ENCODE peak calls at places on chromosomes 4 and X, in four cellular contexts. V is nucleus accumbens, K is non-pigmented ciliary epithelial cell, B is NCI-H1092 treated with DMSO at 0.1 percent for 48 hours. I is an unnamed sample.

GRCh38 chr4:12172198-12172970 is 743.7 kb upstream of the HS3ST1 start:
- DNase-seq in V (no peak), K (no peak), B (no peak), I (no peak)

GRCh38 chrX:40021647-40022046 is 76.1 kb downstream of the BCOR start:
- DNase-seq in V (no peak), K (no peak), B (no peak), I (no peak)

GRCh38 chr4:70778888-70779422 is 57.2 kb downstream of the RUFY3 start:
- DNase-seq in V (no peak), K (peak; percentile 38), B (no peak), I (no peak)

GRCh38 chrX:146224442-146224841 is 406.8 kb downstream of the SLITRK2 start:
- DNase-seq in V (no peak), K (no peak), B (peak; percentile 38), I (no peak)

GRCh38 chrX:102604327-102604726 is 5.0 kb downstream of the ARMCX5 start:
- DNase-seq in V (no peak), K (no peak), B (no peak), I (peak; percentile 19)

GRCh38 chr4:1378559-1379231 is 27.5 kb downstream of the NKX1-1 start:
- DNase-seq in V (no peak), K (no peak), B (no peak), I (no peak)

GRCh38 chr4:187656953-187657352 is 338.6 kb upstream of the ZFP42 start:
- DNase-seq in V (no peak), K (no peak), B (no peak), I (no peak)

GRCh38 chr4:23962462-23962861 is 72.6 kb upstream of the PPARGC1A start:
- DNase-seq in V (no peak), K (no peak), B (peak; percentile 28), I (no peak)

GRCh38 chr4:115249808-115250207 is 136.4 kb upstream of the NDST4 start:
- DNase-seq in V (no peak), K (peak; percentile 9), B (no peak), I (no peak)

GRCh38 chrX:102085706-102086105 is 39.8 kb upstream of the TCEAL2 start:
- DNase-seq in V (no peak), K (no peak), B (no peak), I (no peak)

GRCh38 chr4:25347971-25348370 is 29.1 kb upstream of the ANAPC4 start:
- DNase-seq in V (no peak), K (no peak), B (no peak), I (no peak)

GRCh38 chr4:146098397-146098796 is 77.1 kb upstream of the LSM6 start:
- DNase-seq in V (no peak), K (no peak), B (no peak), I (no peak)

GRCh38 chr4:182886768-182887167 is 30.4 kb downstream of the DCTD start:
- DNase-seq in V (no peak), K (no peak), B (no peak), I (no peak)

GRCh38 chr4:113248320-113248719 is 198.9 kb downstream of the ANK2 start:
- DNase-seq in V (no peak), K (no peak), B (no peak), I (no peak)

GRCh38 chrX:11760958-11761357 is 2.9 kb downstream of the MSL3 start:
- DNase-seq in V (no peak), K (no peak), B (no peak), I (no peak)

GRCh38 chr4:10164877-10165283 is 48.3 kb upstream of the WDR1 start:
- DNase-seq in V (peak; percentile 6), K (no peak), B (no peak), I (no peak)

GRCh38 chr4:111605111-111605510 is 540.1 kb upstream of the FAM241A start:
- DNase-seq in V (no peak), K (no peak), B (no peak), I (no peak)

GRCh38 chr4:29405151-29405550 is 1315.0 kb upstream of the PCDH7 start:
- DNase-seq in V (no peak), K (no peak), B (no peak), I (no peak)

GRCh38 chrX:68669094-68669830 is 21.8 kb downstream of the STARD8 start:
- DNase-seq in V (no peak), K (no peak), B (no peak), I (no peak)

GRCh38 chr4:164192844-164193243 is 561.1 kb upstream of the SMIM31 start:
- DNase-seq in V (no peak), K (no peak), B (no peak), I (no peak)

GRCh38 chr4:150082241-150082640 is 4.0 kb downstream of the DCLK2 start:
- DNase-seq in V (no peak), K (no peak), B (peak; percentile 9), I (no peak)

GRCh38 chr4:110508827-110509446 is 33.0 kb downstream of the ENPEP start:
- DNase-seq in V (no peak), K (no peak), B (no peak), I (no peak)

GRCh38 chr4:16524911-16525574 is 298.8 kb upstream of the TAPT1 start:
- DNase-seq in V (no peak), K (no peak), B (no peak), I (peak; percentile 82)

GRCh38 chr4:103915224-103915869 is 195.6 kb upstream of the TACR3 start:
- DNase-seq in V (no peak), K (no peak), B (no peak), I (no peak)

GRCh38 chr4:108193891-108194672 is 25.4 kb upstream of the LEF1 start:
- DNase-seq in V (no peak), K (no peak), B (no peak), I (no peak)

GRCh38 chr4:169202143-169202699 is 68.5 kb downstream of the SH3RF1 start:
- DNase-seq in V (no peak), K (no peak), B (no peak), I (no peak)

GRCh38 chr4:170652571-170652970 is 562.8 kb upstream of the AADAT start:
- DNase-seq in V (no peak), K (no peak), B (no peak), I (no peak)

GRCh38 chr4:113539408-113539807 is 222.1 kb downstream of the CAMK2D start:
- DNase-seq in V (no peak), K (peak; percentile 69), B (no peak), I (peak; percentile 13)

GRCh38 chr4:113462286-113462685 is 299.3 kb downstream of the CAMK2D start:
- DNase-seq in V (no peak), K (no peak), B (no peak), I (no peak)

GRCh38 chr4:186234367-186234766 is 7.1 kb downstream of the KLKB1 start:
- DNase-seq in V (no peak), K (no peak), B (no peak), I (no peak)

GRCh38 chr4:25928956-25929336 is 14.9 kb downstream of the SMIM20 start:
- DNase-seq in V (no peak), K (no peak), B (no peak), I (peak; percentile 71)

GRCh38 chrX:137423241-137423640 is 142.7 kb upstream of the ZIC3 start:
- DNase-seq in V (no peak), K (no peak), B (no peak), I (no peak)

GRCh38 chrX:40855411-40855810 is 120.1 kb upstream of the MED14 start:
- DNase-seq in V (no peak), K (no peak), B (peak; percentile 5), I (no peak)

GRCh38 chr4:112060212-112060611 is 85.0 kb upstream of the FAM241A start:
- DNase-seq in V (no peak), K (peak; percentile 20), B (no peak), I (no peak)

GRCh38 chr4:183469936-183470335 is 25.5 kb downstream of the CDKN2AIP start:
- DNase-seq in V (no peak), K (no peak), B (no peak), I (no peak)

GRCh38 chr4:26325191-26325590 is 4.4 kb downstream of the RBPJ start:
- DNase-seq in V (no peak), K (no peak), B (peak; percentile 17), I (no peak)

GRCh38 chr4:23654791-23655190 is 235.1 kb downstream of the PPARGC1A start:
- DNase-seq in V (no peak), K (peak; percentile 14), B (no peak), I (no peak)

GRCh38 chrX:151701531-151701930 is 6.3 kb downstream of the PRRG3 start:
- DNase-seq in V (no peak), K (no peak), B (no peak), I (no peak)

GRCh38 chr4:138911903-138912713 is 103.5 kb upstream of the NOCT start:
- DNase-seq in V (no peak), K (no peak), B (peak; percentile 97), I (no peak)

I was measured in skeletal muscle cell.